ENCODE peak calls at places on chromosomes 11 and 22, in eight cellular contexts. L, B, U, D, F, I, S and H are unnamed samples.
A peak's percentile ranks its signal among the peaks of the same experiment; 100 is the strongest.

GRCh38 chr11:2587132-2587930 is 112.5 kb downstream of the KCNQ1OT1 start:
- DNase-seq in L (no peak), B (no peak), U (no peak), D (no peak), F (peak; percentile 41), I (peak; percentile 41), S (peak; percentile 66), H (no peak)

GRCh38 chr11:15157181-15157580 is 42.5 kb downstream of the INSC start:
- DNase-seq in L (no peak), B (no peak), U (no peak), D (peak; percentile 75), F (no peak), I (no peak), S (no peak), H (peak; percentile 55)

GRCh38 chr22:40509401-40510134 is 127.0 kb downstream of the MRTFA start:
- DNase-seq in L (no peak), B (no peak), U (no peak), D (peak; percentile 63), F (no peak), I (no peak), S (no peak), H (peak; percentile 40)

GRCh38 chr22:39475902-39476301 is 19.1 kb downstream of the MGAT3 start:
- DNase-seq in L (no peak), B (no peak), U (no peak), D (no peak), F (no peak), I (no peak), S (no peak), H (no peak)

GRCh38 chr11:71477637-71478011 is 24.6 kb downstream of the NADSYN1 start:
- DNase-seq in L (peak; percentile 21), B (no peak), U (peak; percentile 60), D (no peak), F (no peak), I (no peak), S (peak; percentile 44), H (no peak)

GRCh38 chr11:34331329-34331728 is 26.5 kb downstream of the ABTB2 start:
- DNase-seq in L (no peak), B (peak; percentile 67), U (no peak), D (no peak), F (no peak), I (no peak), S (no peak), H (peak; percentile 42)

GRCh38 chr22:42757475-42757874 is 36.8 kb upstream of the A4GALT start:
- DNase-seq in L (no peak), B (no peak), U (peak; percentile 76), D (no peak), F (no peak), I (no peak), S (no peak), H (no peak)

GRCh38 chr22:43796567-43796966 is 15.5 kb downstream of the EFCAB6 start:
- DNase-seq in L (peak; percentile 18), B (peak; percentile 33), U (peak; percentile 69), D (no peak), F (no peak), I (no peak), S (no peak), H (no peak)

GRCh38 chr11:44675906-44676305 is 50.9 kb upstream of the TSPAN18 start:
- DNase-seq in L (no peak), B (no peak), U (no peak), D (no peak), F (no peak), I (no peak), S (no peak), H (no peak)

GRCh38 chr11:69926376-69927050 is 107.3 kb upstream of the FGF3 start:
- DNase-seq in L (no peak), B (no peak), U (no peak), D (no peak), F (peak; percentile 21), I (no peak), S (peak; percentile 35), H (no peak)

GRCh38 chr22:26066534-26066933 is 102.7 kb upstream of the SEZ6L start:
- DNase-seq in L (peak; percentile 88), B (peak; percentile 59), U (peak; percentile 79), D (no peak), F (no peak), I (no peak), S (no peak), H (no peak)

GRCh38 chr11:24163146-24163545 is 333.7 kb upstream of the LUZP2 start:
- DNase-seq in L (no peak), B (no peak), U (no peak), D (no peak), F (no peak), I (no peak), S (no peak), H (no peak)

GRCh38 chr22:44402196-44403111 is 89.7 kb upstream of the SHISAL1 start:
- DNase-seq in L (no peak), B (no peak), U (no peak), D (no peak), F (no peak), I (no peak), S (peak; percentile 47), H (no peak)

DNA sequence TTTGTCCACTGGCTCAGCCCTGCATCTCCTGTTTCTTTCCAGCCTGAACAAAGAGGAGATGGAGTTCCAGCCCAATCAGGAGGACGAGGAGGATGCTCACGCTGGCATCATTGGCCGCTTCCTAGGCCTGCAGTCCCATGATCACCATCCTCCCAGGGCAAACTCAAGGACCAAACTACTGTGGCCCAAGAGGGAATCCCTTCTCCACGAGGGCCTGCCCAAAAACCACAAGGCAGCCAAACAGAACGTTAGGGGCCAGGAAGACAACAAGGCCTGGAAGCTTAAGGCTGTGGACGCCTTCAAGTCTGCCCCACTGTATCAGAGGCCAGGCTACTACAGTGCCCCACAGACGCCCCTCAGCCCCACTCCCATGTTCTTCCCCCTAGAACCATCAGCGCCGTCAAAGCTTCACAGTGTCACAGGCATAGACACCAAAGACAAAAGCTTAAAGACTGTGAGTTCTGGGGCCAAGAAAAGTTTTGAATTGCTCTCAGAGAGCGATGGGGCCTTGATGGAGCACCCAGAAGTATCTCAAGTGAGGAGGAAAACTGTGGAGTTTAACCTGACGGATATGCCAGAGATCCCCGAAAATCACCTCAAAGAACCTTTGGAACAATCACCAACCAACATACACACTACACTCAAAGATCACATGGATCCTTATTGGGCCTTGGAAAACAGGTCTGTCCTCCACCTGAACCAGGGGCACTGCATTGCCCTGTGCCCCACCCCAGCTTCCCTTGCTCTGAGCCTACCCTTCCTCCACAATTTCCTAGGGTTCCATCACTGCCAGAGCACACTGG is 5.0 kb downstream of the FTH1 start:
- DNase-seq in L (no peak), B (no peak), U (peak; percentile 11), D (no peak), F (no peak), I (no peak), S (peak; percentile 72), H (no peak)
- H3K27ac ChIP-seq in L (no peak overlapping the region), B (no peak overlapping the region), U (peak overlapping the region; percentile 26), D (no peak overlapping the region), F (peak overlapping the region; percentile 97), I (no peak overlapping the region), S (peak overlapping the region; percentile 99), H (peak overlapping the region; percentile 69)

DNA sequence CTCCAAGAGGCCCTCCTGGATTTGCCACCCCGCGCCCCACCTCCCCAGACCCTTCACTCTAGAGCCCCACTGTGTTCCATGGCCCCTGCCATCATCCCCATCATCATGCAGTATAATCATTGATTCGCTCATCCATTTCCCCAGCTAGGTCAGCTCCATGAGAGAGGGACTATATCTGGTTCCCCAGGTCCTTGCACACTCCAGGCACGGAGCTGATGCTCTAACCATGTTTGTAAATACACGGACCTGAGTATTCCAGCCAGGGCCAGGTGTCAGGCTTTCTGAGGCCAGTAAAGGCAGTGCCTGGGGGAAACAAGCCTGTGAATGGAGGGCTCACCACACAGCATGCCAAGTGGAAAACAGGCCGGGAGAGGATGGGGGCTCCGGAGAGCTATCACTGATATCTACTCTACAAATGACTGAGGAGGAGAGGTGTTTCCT is 27.1 kb upstream of the OAF start:
- DNase-seq in L (no peak), B (no peak), U (no peak), D (no peak), F (no peak), I (peak; percentile 29), S (peak; percentile 42), H (no peak)
- H3K27ac ChIP-seq in L (no peak overlapping the region), B (no peak overlapping the region), U (no peak overlapping the region), D (no peak overlapping the region), F (no peak overlapping the region), I (no peak overlapping the region), S (no peak overlapping the region), H (no peak overlapping the region)

DNA sequence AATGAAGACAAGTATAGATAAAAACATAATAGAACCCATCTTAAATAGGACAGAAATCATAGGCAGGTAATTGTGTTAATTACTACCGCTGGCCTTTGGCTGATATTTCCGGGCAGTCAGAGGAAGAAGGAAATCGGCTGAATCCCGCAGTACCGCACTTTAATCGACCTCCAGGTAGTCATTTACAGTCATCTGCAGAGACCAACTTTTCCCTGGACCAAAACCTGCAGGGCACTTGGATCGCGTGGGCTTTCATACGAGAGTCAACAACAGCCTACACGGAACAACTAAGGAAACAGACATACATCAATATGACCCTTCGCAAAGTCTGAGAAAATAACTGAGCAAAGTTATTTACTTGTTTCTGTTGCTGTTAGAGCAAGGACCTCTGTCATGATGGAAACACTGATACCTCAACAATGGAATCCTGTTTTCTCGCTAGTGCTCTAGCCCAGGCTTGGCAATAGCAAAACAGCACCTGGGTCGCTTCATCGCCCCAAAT is 675 bp downstream of the KBTBD3 start:
- DNase-seq in L (no peak), B (no peak), U (peak; percentile 17), D (no peak), F (no peak), I (peak; percentile 48), S (no peak), H (peak; percentile 1)
- H3K27ac ChIP-seq in L (peak overlapping the region; percentile 94), B (peak overlapping the region; percentile 44), U (peak overlapping the region; percentile 96), D (peak overlapping the region; percentile 26), F (peak overlapping the region; percentile 95), I (peak overlapping the region; percentile 87), S (peak overlapping the region; percentile 98), H (peak overlapping the region; percentile 87)

GRCh38 chr11:130144721-130145327 is 14.8 kb upstream of the ST14 start:
- DNase-seq in L (no peak), B (no peak), U (peak; percentile 44), D (no peak), F (no peak), I (no peak), S (no peak), H (no peak)

GRCh38 chr11:130145975-130146776 is 13.4 kb upstream of the ST14 start:
- DNase-seq in L (no peak), B (no peak), U (peak; percentile 95), D (peak; percentile 89), F (peak; percentile 84), I (no peak), S (no peak), H (peak; percentile 93)

GRCh38 chr11:130146797-130147196 is 12.8 kb upstream of the ST14 start:
- DNase-seq in L (no peak), B (no peak), U (no peak), D (no peak), F (no peak), I (no peak), S (no peak), H (no peak)

GRCh38 chr11:130144129-130144528 is 15.5 kb upstream of the ST14 start:
- DNase-seq in L (no peak), B (no peak), U (no peak), D (no peak), F (no peak), I (no peak), S (no peak), H (no peak)

DNA sequence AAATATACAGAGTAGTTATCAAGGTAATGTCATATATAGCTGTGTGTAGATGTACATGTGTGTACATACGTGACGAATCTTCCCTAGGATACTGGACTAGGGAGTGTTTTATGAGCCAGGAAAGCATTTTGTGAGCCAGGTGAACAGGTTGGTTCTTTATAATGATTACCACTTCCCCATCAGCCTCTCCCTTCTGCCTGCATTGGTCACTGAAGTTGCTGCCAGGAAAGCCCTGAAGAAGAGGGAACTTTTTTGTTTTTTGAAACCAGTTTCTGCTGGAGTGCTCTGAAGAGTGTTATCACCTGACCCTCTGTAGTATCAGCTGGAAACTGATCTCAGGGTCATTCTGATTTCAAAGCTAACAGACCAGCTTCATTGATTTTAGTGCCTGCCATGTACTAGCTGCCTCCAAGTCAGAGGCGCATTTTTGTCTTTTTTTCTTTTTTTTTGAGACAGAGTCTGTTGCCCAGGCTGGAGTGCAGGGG is 14.2 kb upstream of the ST14 start:
- DNase-seq in L (no peak), B (no peak), U (no peak), D (no peak), F (no peak), I (no peak), S (no peak), H (no peak)
- H3K27ac ChIP-seq in L (no peak overlapping the region), B (no peak overlapping the region), U (peak overlapping the region; percentile 79), D (peak overlapping the region; percentile 70), F (peak overlapping the region; percentile 72), I (no peak overlapping the region), S (peak overlapping the region; percentile 77), H (peak overlapping the region; percentile 49)